ENCODE peak calls at places on chromosomes 16 and 17, in nine cellular contexts. N, F, T, M, B, W, L, P and E are unnamed samples.

GRCh38 chr16:3074860-3075545 is 9.6 kb downstream of the IL32 start:
- DNase-seq in N (no peak), F (no peak), T (no peak), M (peak), B (peak), W (peak), L (peak), P (no peak), E (peak)

GRCh38 chr17:42518046-42518754 is 17.8 kb upstream of the NAGLU start:
- DNase-seq in N (no peak), F (peak), T (peak), M (peak), B (no peak), W (peak), L (no peak), P (peak), E (no peak)

GRCh38 chr17:48718162-48718780 is 4.0 kb downstream of the PRAC1 start:
- DNase-seq in N (no peak), F (no peak), T (no peak), M (no peak), B (no peak), W (no peak), L (no peak), P (no peak), E (no peak)

GRCh38 chr16:27646811-27647210 is 96.9 kb downstream of the KATNIP start:
- DNase-seq in N (no peak), F (no peak), T (no peak), M (no peak), B (no peak), W (no peak), L (no peak), P (no peak), E (no peak)

GRCh38 chr17:74417178-74418045 is 14.5 kb upstream of the GPRC5C start:
- DNase-seq in N (no peak), F (peak), T (no peak), M (no peak), B (no peak), W (no peak), L (no peak), P (no peak), E (no peak)

GRCh38 chr17:80260791-80261158 is at the start of gene RNF213:
- DNase-seq in N (no peak), F (peak), T (peak), M (peak), B (peak), W (peak), L (no peak), P (no peak), E (peak)

GRCh38 chr17:31754239-31754945 is 104.7 kb downstream of the COPRS start:
- DNase-seq in N (no peak), F (peak), T (no peak), M (no peak), B (no peak), W (no peak), L (no peak), P (no peak), E (no peak)

GRCh38 chr17:62774338-62774737 is 33.8 kb downstream of the MARCHF10 start:
- DNase-seq in N (no peak), F (no peak), T (no peak), M (no peak), B (no peak), W (no peak), L (no peak), P (no peak), E (no peak)

GRCh38 chr17:34598161-34598776 is 18.9 kb downstream of the TMEM132E start:
- DNase-seq in N (peak), F (no peak), T (no peak), M (no peak), B (no peak), W (no peak), L (no peak), P (no peak), E (no peak)

GRCh38 chr17:15744885-15745284 is 12.8 kb downstream of the TBC1D26 start:
- DNase-seq in N (no peak), F (peak), T (no peak), M (no peak), B (no peak), W (no peak), L (no peak), P (no peak), E (no peak)

GRCh38 chr16:80623376-80623775 is 82.6 kb downstream of the DYNLRB2 start:
- DNase-seq in N (no peak), F (peak), T (no peak), M (no peak), B (no peak), W (no peak), L (no peak), P (no peak), E (no peak)

GRCh38 chr16:30184430-30185140 is 1.2 kb downstream of the CORO1A start:
- DNase-seq in N (no peak), F (no peak), T (peak), M (peak), B (peak), W (peak), L (peak), P (no peak), E (no peak)

GRCh38 chr16:87227651-87228015 is 89.6 kb downstream of the C16orf95 start:
- DNase-seq in N (no peak), F (no peak), T (peak), M (no peak), B (no peak), W (peak), L (no peak), P (no peak), E (no peak)

GRCh38 chr16:24418729-24419128 is 120.6 kb upstream of the RBBP6 start:
- DNase-seq in N (no peak), F (no peak), T (no peak), M (no peak), B (no peak), W (no peak), L (no peak), P (no peak), E (no peak)

GRCh38 chr16:19984136-19984535 is 89.6 kb downstream of the GPR139 start:
- DNase-seq in N (no peak), F (no peak), T (no peak), M (no peak), B (no peak), W (no peak), L (no peak), P (no peak), E (no peak)

GRCh38 chr16:5075637-5076036 is 4.0 kb downstream of the ALG1 start:
- DNase-seq in N (no peak), F (no peak), T (no peak), M (no peak), B (no peak), W (no peak), L (no peak), P (no peak), E (no peak)

GRCh38 chr16:24671455-24671954 is 57.9 kb upstream of the TNRC6A start:
- DNase-seq in N (no peak), F (no peak), T (no peak), M (no peak), B (no peak), W (peak), L (no peak), P (no peak), E (no peak)